ENCODE peak calls at places on chromosome 1, in nine cellular contexts. One of them, this sample, is unnamed.

GRCh38 chr1:45411510-45411899 is 71.3 kb upstream of the MUTYH start:
- DNase-seq in LNCaP clone FGC: no peak
- DNase-seq in activated CD4-positive, alpha-beta T cell treated with anti-CD3 and anti-CD28 coated beads, Interleukin-2, amount 10 ng/mL, durations not matched to agents 7 days and 5 days: no peak
- DNase-seq in GM20000: no peak
- DNase-seq in activated T-helper 9 cell treated with anti-CD3 and anti-CD28 coated beads, Interleukin-2, amount 50 U/mL, for 16 hours: no peak
- DNase-seq in adipocyte: no peak
- DNase-seq in SW 1271: no peak
- DNase-seq in nucleus accumbens: no peak
- DNase-seq in activated gamma-delta T cell treated with anti-CD3 and anti-CD28 coated beads, Interleukin-2, amount 50 U/mL, for 16 hours: no peak
- DNase-seq in this sample: no peak

GRCh38 chr1:91650764-91651163 is 150.1 kb downstream of the CDC7 start:
- DNase-seq in LNCaP clone FGC: no peak
- DNase-seq in activated CD4-positive, alpha-beta T cell treated with anti-CD3 and anti-CD28 coated beads, Interleukin-2, amount 10 ng/mL, durations not matched to agents 7 days and 5 days: no peak
- DNase-seq in GM20000: no peak
- DNase-seq in activated T-helper 9 cell treated with anti-CD3 and anti-CD28 coated beads, Interleukin-2, amount 50 U/mL, for 16 hours: no peak
- DNase-seq in adipocyte: peak; percentile 92
- DNase-seq in SW 1271: no peak
- DNase-seq in nucleus accumbens: no peak
- DNase-seq in activated gamma-delta T cell treated with anti-CD3 and anti-CD28 coated beads, Interleukin-2, amount 50 U/mL, for 16 hours: no peak
- DNase-seq in this sample: no peak

GRCh38 chr1:236113324-236114032 is 28.9 kb upstream of the GPR137B start:
- DNase-seq in LNCaP clone FGC: no peak
- DNase-seq in activated CD4-positive, alpha-beta T cell treated with anti-CD3 and anti-CD28 coated beads, Interleukin-2, amount 10 ng/mL, durations not matched to agents 7 days and 5 days: no peak
- DNase-seq in GM20000: no peak
- DNase-seq in activated T-helper 9 cell treated with anti-CD3 and anti-CD28 coated beads, Interleukin-2, amount 50 U/mL, for 16 hours: no peak
- DNase-seq in adipocyte: no peak
- DNase-seq in SW 1271: no peak
- DNase-seq in nucleus accumbens: no peak
- DNase-seq in activated gamma-delta T cell treated with anti-CD3 and anti-CD28 coated beads, Interleukin-2, amount 50 U/mL, for 16 hours: no peak
- DNase-seq in this sample: no peak

GRCh38 chr1:77888071-77888428 is 374 bp upstream of the NEXN start:
- DNase-seq in LNCaP clone FGC: no peak
- DNase-seq in activated CD4-positive, alpha-beta T cell treated with anti-CD3 and anti-CD28 coated beads, Interleukin-2, amount 10 ng/mL, durations not matched to agents 7 days and 5 days: no peak
- DNase-seq in GM20000: no peak
- DNase-seq in activated T-helper 9 cell treated with anti-CD3 and anti-CD28 coated beads, Interleukin-2, amount 50 U/mL, for 16 hours: no peak
- DNase-seq in adipocyte: peak; percentile 79
- DNase-seq in SW 1271: no peak
- DNase-seq in nucleus accumbens: no peak
- DNase-seq in activated gamma-delta T cell treated with anti-CD3 and anti-CD28 coated beads, Interleukin-2, amount 50 U/mL, for 16 hours: no peak
- DNase-seq in this sample: peak; percentile 71

GRCh38 chr1:15771836-15772516 is 13.4 kb downstream of the FBLIM1 start:
- DNase-seq in LNCaP clone FGC: no peak
- DNase-seq in activated CD4-positive, alpha-beta T cell treated with anti-CD3 and anti-CD28 coated beads, Interleukin-2, amount 10 ng/mL, durations not matched to agents 7 days and 5 days: no peak
- DNase-seq in GM20000: no peak
- DNase-seq in activated T-helper 9 cell treated with anti-CD3 and anti-CD28 coated beads, Interleukin-2, amount 50 U/mL, for 16 hours: no peak
- DNase-seq in adipocyte: no peak
- DNase-seq in SW 1271: no peak
- DNase-seq in nucleus accumbens: no peak
- DNase-seq in activated gamma-delta T cell treated with anti-CD3 and anti-CD28 coated beads, Interleukin-2, amount 50 U/mL, for 16 hours: no peak
- DNase-seq in this sample: no peak

GRCh38 chr1:94305704-94306103 is 68.3 kb upstream of the ARHGAP29 start:
- DNase-seq in LNCaP clone FGC: no peak
- DNase-seq in activated CD4-positive, alpha-beta T cell treated with anti-CD3 and anti-CD28 coated beads, Interleukin-2, amount 10 ng/mL, durations not matched to agents 7 days and 5 days: no peak
- DNase-seq in GM20000: no peak
- DNase-seq in activated T-helper 9 cell treated with anti-CD3 and anti-CD28 coated beads, Interleukin-2, amount 50 U/mL, for 16 hours: no peak
- DNase-seq in adipocyte: peak; percentile 67
- DNase-seq in SW 1271: no peak
- DNase-seq in nucleus accumbens: no peak
- DNase-seq in activated gamma-delta T cell treated with anti-CD3 and anti-CD28 coated beads, Interleukin-2, amount 50 U/mL, for 16 hours: no peak
- DNase-seq in this sample: no peak

GRCh38 chr1:107941123-107941522 is 23.9 kb downstream of the VAV3 start:
- DNase-seq in LNCaP clone FGC: no peak
- DNase-seq in activated CD4-positive, alpha-beta T cell treated with anti-CD3 and anti-CD28 coated beads, Interleukin-2, amount 10 ng/mL, durations not matched to agents 7 days and 5 days: no peak
- DNase-seq in GM20000: no peak
- DNase-seq in activated T-helper 9 cell treated with anti-CD3 and anti-CD28 coated beads, Interleukin-2, amount 50 U/mL, for 16 hours: no peak
- DNase-seq in adipocyte: peak; percentile 24
- DNase-seq in SW 1271: no peak
- DNase-seq in nucleus accumbens: no peak
- DNase-seq in activated gamma-delta T cell treated with anti-CD3 and anti-CD28 coated beads, Interleukin-2, amount 50 U/mL, for 16 hours: no peak
- DNase-seq in this sample: peak; percentile 81

GRCh38 chr1:9753121-9753531 is 70.6 kb downstream of the CLSTN1 start:
- DNase-seq in LNCaP clone FGC: no peak
- DNase-seq in activated CD4-positive, alpha-beta T cell treated with anti-CD3 and anti-CD28 coated beads, Interleukin-2, amount 10 ng/mL, durations not matched to agents 7 days and 5 days: no peak
- DNase-seq in GM20000: no peak
- DNase-seq in activated T-helper 9 cell treated with anti-CD3 and anti-CD28 coated beads, Interleukin-2, amount 50 U/mL, for 16 hours: no peak
- DNase-seq in adipocyte: peak; percentile 68
- DNase-seq in SW 1271: no peak
- DNase-seq in nucleus accumbens: no peak
- DNase-seq in activated gamma-delta T cell treated with anti-CD3 and anti-CD28 coated beads, Interleukin-2, amount 50 U/mL, for 16 hours: no peak
- DNase-seq in this sample: no peak

GRCh38 chr1:237562247-237562823 is 328.4 kb downstream of the ZP4 start:
- DNase-seq in LNCaP clone FGC: peak; percentile 70
- DNase-seq in activated CD4-positive, alpha-beta T cell treated with anti-CD3 and anti-CD28 coated beads, Interleukin-2, amount 10 ng/mL, durations not matched to agents 7 days and 5 days: peak; percentile 18
- DNase-seq in GM20000: peak; percentile 27
- DNase-seq in activated T-helper 9 cell treated with anti-CD3 and anti-CD28 coated beads, Interleukin-2, amount 50 U/mL, for 16 hours: no peak
- DNase-seq in adipocyte: peak; percentile 92
- DNase-seq in SW 1271: peak; percentile 40
- DNase-seq in nucleus accumbens: no peak
- DNase-seq in activated gamma-delta T cell treated with anti-CD3 and anti-CD28 coated beads, Interleukin-2, amount 50 U/mL, for 16 hours: no peak
- DNase-seq in this sample: peak; percentile 78

GRCh38 chr1:181497870-181498269 is 14.6 kb downstream of the CACNA1E start:
- DNase-seq in LNCaP clone FGC: no peak
- DNase-seq in activated CD4-positive, alpha-beta T cell treated with anti-CD3 and anti-CD28 coated beads, Interleukin-2, amount 10 ng/mL, durations not matched to agents 7 days and 5 days: no peak
- DNase-seq in GM20000: no peak
- DNase-seq in activated T-helper 9 cell treated with anti-CD3 and anti-CD28 coated beads, Interleukin-2, amount 50 U/mL, for 16 hours: no peak
- DNase-seq in adipocyte: no peak
- DNase-seq in SW 1271: no peak
- DNase-seq in nucleus accumbens: no peak
- DNase-seq in activated gamma-delta T cell treated with anti-CD3 and anti-CD28 coated beads, Interleukin-2, amount 50 U/mL, for 16 hours: no peak
- DNase-seq in this sample: no peak

GRCh38 chr1:166165661-166166399 is 971 bp downstream of the FAM78B start:
- DNase-seq in LNCaP clone FGC: no peak
- DNase-seq in activated CD4-positive, alpha-beta T cell treated with anti-CD3 and anti-CD28 coated beads, Interleukin-2, amount 10 ng/mL, durations not matched to agents 7 days and 5 days: no peak
- DNase-seq in GM20000: peak; percentile 39
- DNase-seq in activated T-helper 9 cell treated with anti-CD3 and anti-CD28 coated beads, Interleukin-2, amount 50 U/mL, for 16 hours: no peak
- DNase-seq in adipocyte: peak; percentile 0
- DNase-seq in SW 1271: no peak
- DNase-seq in nucleus accumbens: no peak
- DNase-seq in activated gamma-delta T cell treated with anti-CD3 and anti-CD28 coated beads, Interleukin-2, amount 50 U/mL, for 16 hours: no peak
- DNase-seq in this sample: no peak

GRCh38 chr1:225484657-225485606 is 57.1 kb upstream of the LBR start:
- DNase-seq in LNCaP clone FGC: no peak
- DNase-seq in activated CD4-positive, alpha-beta T cell treated with anti-CD3 and anti-CD28 coated beads, Interleukin-2, amount 10 ng/mL, durations not matched to agents 7 days and 5 days: no peak
- DNase-seq in GM20000: no peak
- DNase-seq in activated T-helper 9 cell treated with anti-CD3 and anti-CD28 coated beads, Interleukin-2, amount 50 U/mL, for 16 hours: no peak
- DNase-seq in adipocyte: no peak
- DNase-seq in SW 1271: no peak
- DNase-seq in nucleus accumbens: no peak
- DNase-seq in activated gamma-delta T cell treated with anti-CD3 and anti-CD28 coated beads, Interleukin-2, amount 50 U/mL, for 16 hours: no peak
- DNase-seq in this sample: no peak

GRCh38 chr1:229148041-229148671 is 122.8 kb upstream of the RAB4A start:
- DNase-seq in LNCaP clone FGC: no peak
- DNase-seq in activated CD4-positive, alpha-beta T cell treated with anti-CD3 and anti-CD28 coated beads, Interleukin-2, amount 10 ng/mL, durations not matched to agents 7 days and 5 days: no peak
- DNase-seq in GM20000: no peak
- DNase-seq in activated T-helper 9 cell treated with anti-CD3 and anti-CD28 coated beads, Interleukin-2, amount 50 U/mL, for 16 hours: no peak
- DNase-seq in adipocyte: no peak
- DNase-seq in SW 1271: no peak
- DNase-seq in nucleus accumbens: no peak
- DNase-seq in activated gamma-delta T cell treated with anti-CD3 and anti-CD28 coated beads, Interleukin-2, amount 50 U/mL, for 16 hours: no peak
- DNase-seq in this sample: peak; percentile 94

GRCh38 chr1:223683586-223684487 is 18.3 kb upstream of the CAPN8 start:
- DNase-seq in LNCaP clone FGC: no peak
- DNase-seq in activated CD4-positive, alpha-beta T cell treated with anti-CD3 and anti-CD28 coated beads, Interleukin-2, amount 10 ng/mL, durations not matched to agents 7 days and 5 days: peak; percentile 67
- DNase-seq in GM20000: peak; percentile 32
- DNase-seq in activated T-helper 9 cell treated with anti-CD3 and anti-CD28 coated beads, Interleukin-2, amount 50 U/mL, for 16 hours: no peak
- DNase-seq in adipocyte: peak; percentile 66
- DNase-seq in SW 1271: peak; percentile 9
- DNase-seq in nucleus accumbens: no peak
- DNase-seq in activated gamma-delta T cell treated with anti-CD3 and anti-CD28 coated beads, Interleukin-2, amount 50 U/mL, for 16 hours: peak; percentile 38
- DNase-seq in this sample: peak; percentile 59

GRCh38 chr1:234735976-234736375 is 126.0 kb upstream of the IRF2BP2 start:
- DNase-seq in LNCaP clone FGC: no peak
- DNase-seq in activated CD4-positive, alpha-beta T cell treated with anti-CD3 and anti-CD28 coated beads, Interleukin-2, amount 10 ng/mL, durations not matched to agents 7 days and 5 days: no peak
- DNase-seq in GM20000: no peak
- DNase-seq in activated T-helper 9 cell treated with anti-CD3 and anti-CD28 coated beads, Interleukin-2, amount 50 U/mL, for 16 hours: no peak
- DNase-seq in adipocyte: no peak
- DNase-seq in SW 1271: no peak
- DNase-seq in nucleus accumbens: no peak
- DNase-seq in activated gamma-delta T cell treated with anti-CD3 and anti-CD28 coated beads, Interleukin-2, amount 50 U/mL, for 16 hours: no peak
- DNase-seq in this sample: no peak

GRCh38 chr1:42328047-42328625 is 6.9 kb downstream of the FOXJ3 start:
- DNase-seq in LNCaP clone FGC: no peak
- DNase-seq in activated CD4-positive, alpha-beta T cell treated with anti-CD3 and anti-CD28 coated beads, Interleukin-2, amount 10 ng/mL, durations not matched to agents 7 days and 5 days: no peak
- DNase-seq in GM20000: no peak
- DNase-seq in activated T-helper 9 cell treated with anti-CD3 and anti-CD28 coated beads, Interleukin-2, amount 50 U/mL, for 16 hours: no peak
- DNase-seq in adipocyte: no peak
- DNase-seq in SW 1271: no peak
- DNase-seq in nucleus accumbens: no peak
- DNase-seq in activated gamma-delta T cell treated with anti-CD3 and anti-CD28 coated beads, Interleukin-2, amount 50 U/mL, for 16 hours: no peak
- DNase-seq in this sample: no peak

GRCh38 chr1:177023249-177023648 is 141.3 kb downstream of the ASTN1 start:
- DNase-seq in LNCaP clone FGC: no peak
- DNase-seq in activated CD4-positive, alpha-beta T cell treated with anti-CD3 and anti-CD28 coated beads, Interleukin-2, amount 10 ng/mL, durations not matched to agents 7 days and 5 days: no peak
- DNase-seq in GM20000: no peak
- DNase-seq in activated T-helper 9 cell treated with anti-CD3 and anti-CD28 coated beads, Interleukin-2, amount 50 U/mL, for 16 hours: no peak
- DNase-seq in adipocyte: no peak
- DNase-seq in SW 1271: no peak
- DNase-seq in nucleus accumbens: no peak
- DNase-seq in activated gamma-delta T cell treated with anti-CD3 and anti-CD28 coated beads, Interleukin-2, amount 50 U/mL, for 16 hours: no peak
- DNase-seq in this sample: no peak

GRCh38 chr1:18041685-18042355 is 65.8 kb upstream of the IGSF21 start:
- DNase-seq in LNCaP clone FGC: no peak
- DNase-seq in activated CD4-positive, alpha-beta T cell treated with anti-CD3 and anti-CD28 coated beads, Interleukin-2, amount 10 ng/mL, durations not matched to agents 7 days and 5 days: no peak
- DNase-seq in GM20000: no peak
- DNase-seq in activated T-helper 9 cell treated with anti-CD3 and anti-CD28 coated beads, Interleukin-2, amount 50 U/mL, for 16 hours: no peak
- DNase-seq in adipocyte: no peak
- DNase-seq in SW 1271: no peak
- DNase-seq in nucleus accumbens: no peak
- DNase-seq in activated gamma-delta T cell treated with anti-CD3 and anti-CD28 coated beads, Interleukin-2, amount 50 U/mL, for 16 hours: no peak
- DNase-seq in this sample: no peak

GRCh38 chr1:198018529-198018928 is 101.4 kb downstream of the LHX9 start:
- DNase-seq in LNCaP clone FGC: no peak
- DNase-seq in activated CD4-positive, alpha-beta T cell treated with anti-CD3 and anti-CD28 coated beads, Interleukin-2, amount 10 ng/mL, durations not matched to agents 7 days and 5 days: no peak
- DNase-seq in GM20000: no peak
- DNase-seq in activated T-helper 9 cell treated with anti-CD3 and anti-CD28 coated beads, Interleukin-2, amount 50 U/mL, for 16 hours: no peak
- DNase-seq in adipocyte: peak; percentile 79
- DNase-seq in SW 1271: no peak
- DNase-seq in nucleus accumbens: no peak
- DNase-seq in activated gamma-delta T cell treated with anti-CD3 and anti-CD28 coated beads, Interleukin-2, amount 50 U/mL, for 16 hours: no peak
- DNase-seq in this sample: peak; percentile 19

GRCh38 chr1:227260433-227260832 is 57.9 kb downstream of the CDC42BPA start:
- DNase-seq in LNCaP clone FGC: no peak
- DNase-seq in activated CD4-positive, alpha-beta T cell treated with anti-CD3 and anti-CD28 coated beads, Interleukin-2, amount 10 ng/mL, durations not matched to agents 7 days and 5 days: no peak
- DNase-seq in GM20000: no peak
- DNase-seq in activated T-helper 9 cell treated with anti-CD3 and anti-CD28 coated beads, Interleukin-2, amount 50 U/mL, for 16 hours: no peak
- DNase-seq in adipocyte: no peak
- DNase-seq in SW 1271: no peak
- DNase-seq in nucleus accumbens: no peak
- DNase-seq in activated gamma-delta T cell treated with anti-CD3 and anti-CD28 coated beads, Interleukin-2, amount 50 U/mL, for 16 hours: no peak
- DNase-seq in this sample: no peak

GRCh38 chr1:223776075-223776814 is 63.9 kb downstream of the CAPN2 start:
- DNase-seq in LNCaP clone FGC: peak; percentile 50
- DNase-seq in activated CD4-positive, alpha-beta T cell treated with anti-CD3 and anti-CD28 coated beads, Interleukin-2, amount 10 ng/mL, durations not matched to agents 7 days and 5 days: peak; percentile 39
- DNase-seq in GM20000: no peak
- DNase-seq in activated T-helper 9 cell treated with anti-CD3 and anti-CD28 coated beads, Interleukin-2, amount 50 U/mL, for 16 hours: peak; percentile 28
- DNase-seq in adipocyte: peak; percentile 53
- DNase-seq in SW 1271: peak; percentile 74
- DNase-seq in nucleus accumbens: no peak
- DNase-seq in activated gamma-delta T cell treated with anti-CD3 and anti-CD28 coated beads, Interleukin-2, amount 50 U/mL, for 16 hours: no peak
- DNase-seq in this sample: peak; percentile 65

GRCh38 chr1:17558541-17558940 is 19.0 kb downstream of the ARHGEF10L start:
- DNase-seq in LNCaP clone FGC: no peak
- DNase-seq in activated CD4-positive, alpha-beta T cell treated with anti-CD3 and anti-CD28 coated beads, Interleukin-2, amount 10 ng/mL, durations not matched to agents 7 days and 5 days: no peak
- DNase-seq in GM20000: no peak
- DNase-seq in activated T-helper 9 cell treated with anti-CD3 and anti-CD28 coated beads, Interleukin-2, amount 50 U/mL, for 16 hours: no peak
- DNase-seq in adipocyte: no peak
- DNase-seq in SW 1271: no peak
- DNase-seq in nucleus accumbens: no peak
- DNase-seq in activated gamma-delta T cell treated with anti-CD3 and anti-CD28 coated beads, Interleukin-2, amount 50 U/mL, for 16 hours: no peak
- DNase-seq in this sample: no peak

GRCh38 chr1:164562947-164563346 is 4.0 kb downstream of the PBX1 start:
- DNase-seq in LNCaP clone FGC: no peak
- DNase-seq in activated CD4-positive, alpha-beta T cell treated with anti-CD3 and anti-CD28 coated beads, Interleukin-2, amount 10 ng/mL, durations not matched to agents 7 days and 5 days: no peak
- DNase-seq in GM20000: no peak
- DNase-seq in activated T-helper 9 cell treated with anti-CD3 and anti-CD28 coated beads, Interleukin-2, amount 50 U/mL, for 16 hours: no peak
- DNase-seq in adipocyte: no peak
- DNase-seq in SW 1271: no peak
- DNase-seq in nucleus accumbens: no peak
- DNase-seq in activated gamma-delta T cell treated with anti-CD3 and anti-CD28 coated beads, Interleukin-2, amount 50 U/mL, for 16 hours: no peak
- DNase-seq in this sample: no peak

GRCh38 chr1:183685112-183685713 is 32.1 kb upstream of the APOBEC4 start:
- DNase-seq in LNCaP clone FGC: peak; percentile 30
- DNase-seq in activated CD4-positive, alpha-beta T cell treated with anti-CD3 and anti-CD28 coated beads, Interleukin-2, amount 10 ng/mL, durations not matched to agents 7 days and 5 days: peak; percentile 45
- DNase-seq in GM20000: peak; percentile 70
- DNase-seq in activated T-helper 9 cell treated with anti-CD3 and anti-CD28 coated beads, Interleukin-2, amount 50 U/mL, for 16 hours: no peak
- DNase-seq in adipocyte: peak; percentile 80
- DNase-seq in SW 1271: peak; percentile 41
- DNase-seq in nucleus accumbens: no peak
- DNase-seq in activated gamma-delta T cell treated with anti-CD3 and anti-CD28 coated beads, Interleukin-2, amount 50 U/mL, for 16 hours: no peak
- DNase-seq in this sample: peak; percentile 65

GRCh38 chr1:31575373-31576140 is 758 bp upstream of the TINAGL1 start:
- DNase-seq in LNCaP clone FGC: no peak
- DNase-seq in activated CD4-positive, alpha-beta T cell treated with anti-CD3 and anti-CD28 coated beads, Interleukin-2, amount 10 ng/mL, durations not matched to agents 7 days and 5 days: peak; percentile 3
- DNase-seq in GM20000: no peak
- DNase-seq in activated T-helper 9 cell treated with anti-CD3 and anti-CD28 coated beads, Interleukin-2, amount 50 U/mL, for 16 hours: no peak
- DNase-seq in adipocyte: no peak
- DNase-seq in SW 1271: no peak
- DNase-seq in nucleus accumbens: no peak
- DNase-seq in activated gamma-delta T cell treated with anti-CD3 and anti-CD28 coated beads, Interleukin-2, amount 50 U/mL, for 16 hours: no peak
- DNase-seq in this sample: no peak

GRCh38 chr1:10242135-10242534 is 31.8 kb downstream of the KIF1B start:
- DNase-seq in LNCaP clone FGC: no peak
- DNase-seq in activated CD4-positive, alpha-beta T cell treated with anti-CD3 and anti-CD28 coated beads, Interleukin-2, amount 10 ng/mL, durations not matched to agents 7 days and 5 days: no peak
- DNase-seq in GM20000: no peak
- DNase-seq in activated T-helper 9 cell treated with anti-CD3 and anti-CD28 coated beads, Interleukin-2, amount 50 U/mL, for 16 hours: no peak
- DNase-seq in adipocyte: no peak
- DNase-seq in SW 1271: no peak
- DNase-seq in nucleus accumbens: no peak
- DNase-seq in activated gamma-delta T cell treated with anti-CD3 and anti-CD28 coated beads, Interleukin-2, amount 50 U/mL, for 16 hours: no peak
- DNase-seq in this sample: no peak

GRCh38 chr1:204417231-204417997 is 5.8 kb upstream of the PPP1R15B start:
- DNase-seq in LNCaP clone FGC: peak; percentile 94
- DNase-seq in activated CD4-positive, alpha-beta T cell treated with anti-CD3 and anti-CD28 coated beads, Interleukin-2, amount 10 ng/mL, durations not matched to agents 7 days and 5 days: no peak
- DNase-seq in GM20000: no peak
- DNase-seq in activated T-helper 9 cell treated with anti-CD3 and anti-CD28 coated beads, Interleukin-2, amount 50 U/mL, for 16 hours: no peak
- DNase-seq in adipocyte: peak; percentile 97
- DNase-seq in SW 1271: peak; percentile 74
- DNase-seq in nucleus accumbens: no peak
- DNase-seq in activated gamma-delta T cell treated with anti-CD3 and anti-CD28 coated beads, Interleukin-2, amount 50 U/mL, for 16 hours: no peak
- DNase-seq in this sample: peak; percentile 79

GRCh38 chr1:231162300-231162969 is 577 bp downstream of the TRIM67 start:
- DNase-seq in LNCaP clone FGC: no peak
- DNase-seq in activated CD4-positive, alpha-beta T cell treated with anti-CD3 and anti-CD28 coated beads, Interleukin-2, amount 10 ng/mL, durations not matched to agents 7 days and 5 days: peak; percentile 21
- DNase-seq in GM20000: peak; percentile 84
- DNase-seq in activated T-helper 9 cell treated with anti-CD3 and anti-CD28 coated beads, Interleukin-2, amount 50 U/mL, for 16 hours: no peak
- DNase-seq in adipocyte: peak; percentile 69
- DNase-seq in SW 1271: no peak
- DNase-seq in nucleus accumbens: no peak
- DNase-seq in activated gamma-delta T cell treated with anti-CD3 and anti-CD28 coated beads, Interleukin-2, amount 50 U/mL, for 16 hours: no peak
- DNase-seq in this sample: peak; percentile 51

GRCh38 chr1:63223426-63223825 is 98.9 kb upstream of the FOXD3 start:
- DNase-seq in LNCaP clone FGC: no peak
- DNase-seq in activated CD4-positive, alpha-beta T cell treated with anti-CD3 and anti-CD28 coated beads, Interleukin-2, amount 10 ng/mL, durations not matched to agents 7 days and 5 days: no peak
- DNase-seq in GM20000: no peak
- DNase-seq in activated T-helper 9 cell treated with anti-CD3 and anti-CD28 coated beads, Interleukin-2, amount 50 U/mL, for 16 hours: no peak
- DNase-seq in adipocyte: no peak
- DNase-seq in SW 1271: no peak
- DNase-seq in nucleus accumbens: no peak
- DNase-seq in activated gamma-delta T cell treated with anti-CD3 and anti-CD28 coated beads, Interleukin-2, amount 50 U/mL, for 16 hours: no peak
- DNase-seq in this sample: no peak

GRCh38 chr1:100299521-100300222 is 33.7 kb downstream of the RTCA start:
- DNase-seq in LNCaP clone FGC: no peak
- DNase-seq in activated CD4-positive, alpha-beta T cell treated with anti-CD3 and anti-CD28 coated beads, Interleukin-2, amount 10 ng/mL, durations not matched to agents 7 days and 5 days: no peak
- DNase-seq in GM20000: no peak
- DNase-seq in activated T-helper 9 cell treated with anti-CD3 and anti-CD28 coated beads, Interleukin-2, amount 50 U/mL, for 16 hours: no peak
- DNase-seq in adipocyte: no peak
- DNase-seq in SW 1271: no peak
- DNase-seq in nucleus accumbens: no peak
- DNase-seq in activated gamma-delta T cell treated with anti-CD3 and anti-CD28 coated beads, Interleukin-2, amount 50 U/mL, for 16 hours: no peak
- DNase-seq in this sample: no peak

GRCh38 chr1:31633117-31633516 is 11.6 kb downstream of the PEF1 start:
- DNase-seq in LNCaP clone FGC: no peak
- DNase-seq in activated CD4-positive, alpha-beta T cell treated with anti-CD3 and anti-CD28 coated beads, Interleukin-2, amount 10 ng/mL, durations not matched to agents 7 days and 5 days: peak; percentile 22
- DNase-seq in GM20000: no peak
- DNase-seq in activated T-helper 9 cell treated with anti-CD3 and anti-CD28 coated beads, Interleukin-2, amount 50 U/mL, for 16 hours: no peak
- DNase-seq in adipocyte: peak; percentile 32
- DNase-seq in SW 1271: no peak
- DNase-seq in nucleus accumbens: no peak
- DNase-seq in activated gamma-delta T cell treated with anti-CD3 and anti-CD28 coated beads, Interleukin-2, amount 50 U/mL, for 16 hours: no peak
- DNase-seq in this sample: peak; percentile 43

This sample was measured in KBM-7.